ENCODE peak calls at places on chromosomes 5 and 9, in four cellular contexts. S is ascending aorta; M is right atrium auricular region; C is CD8-positive, alpha-beta T cell. Q is an unnamed sample.
A peak's percentile ranks its signal among the peaks of the same experiment; 100 is the strongest.

GRCh38 chr5:134171972-134172371 is 4.8 kb downstream of the SKP1 start:
- DNase-seq in S (no peak), M (no peak), C (no peak), Q (no peak)

GRCh38 chr5:79263290-79263689 is 27.4 kb downstream of the JMY start:
- DNase-seq in S (no peak), M (no peak), C (no peak), Q (no peak)

GRCh38 chr9:109401169-109401989 is 80.5 kb upstream of the EPB41L4B start:
- DNase-seq in S (no peak), M (no peak), C (no peak), Q (no peak)

GRCh38 chr5:125125031-125125823 is 378.8 kb upstream of the ZNF608 start:
- DNase-seq in S (no peak), M (no peak), C (no peak), Q (no peak)

GRCh38 chr5:131423056-131423455 is 159.2 kb downstream of the CDC42SE2 start:
- DNase-seq in S (no peak), M (no peak), C (no peak), Q (no peak)

GRCh38 chr9:101443358-101443757 is 7.8 kb upstream of the ALDOB start:
- DNase-seq in S (no peak), M (peak; percentile 70), C (no peak), Q (no peak)

GRCh38 chr5:26942481-26942880 is 95.9 kb downstream of the CDH9 start:
- DNase-seq in S (no peak), M (no peak), C (no peak), Q (no peak)

GRCh38 chr9:107019216-107019615 is 156.2 kb downstream of the ZNF462 start:
- DNase-seq in S (no peak), M (no peak), C (no peak), Q (no peak)

GRCh38 chr5:135821061-135821781 is 13.2 kb upstream of the SLC25A48 start:
- DNase-seq in S (no peak), M (no peak), C (no peak), Q (no peak)

GRCh38 chr5:31563216-31563615 is 31.1 kb downstream of the C5orf22 start:
- DNase-seq in S (no peak), M (no peak), C (no peak), Q (no peak)

GRCh38 chr5:19322716-19323485 is 665.1 kb downstream of the CDH18 start:
- DNase-seq in S (no peak), M (no peak), C (no peak), Q (no peak)

GRCh38 chr5:104513194-104513602 is 950.6 kb upstream of the NUDT12 start:
- DNase-seq in S (no peak), M (no peak), C (no peak), Q (no peak)

GRCh38 chr5:155029240-155029639 is 15.7 kb downstream of the KIF4B start:
- DNase-seq in S (no peak), M (no peak), C (no peak), Q (no peak)

GRCh38 chr9:114138537-114138936 is 16.8 kb upstream of the COL27A1 start:
- DNase-seq in S (peak; percentile 73), M (no peak), C (no peak), Q (no peak)

GRCh38 chr5:57681942-57682341 is 199.3 kb upstream of the ACTBL2 start:
- DNase-seq in S (no peak), M (no peak), C (no peak), Q (no peak)

GRCh38 chr9:138013836-138014569 is 136.4 kb downstream of the CACNA1B start:
- DNase-seq in S (peak; percentile 55), M (no peak), C (no peak), Q (no peak)

GRCh38 chr5:61010759-61011460 is 65.9 kb downstream of the NDUFAF2 start:
- DNase-seq in S (no peak), M (no peak), C (no peak), Q (no peak)

GRCh38 chr5:171416160-171417049 is 3.0 kb upstream of the FGF18 start:
- DNase-seq in S (no peak), M (no peak), C (no peak), Q (no peak)

GRCh38 chr9:73157811-73158210 is 6.1 kb downstream of the ANXA1 start:
- DNase-seq in S (no peak), M (no peak), C (no peak), Q (no peak)

GRCh38 chr9:134641173-134641985 is at the start of gene COL5A1:
- DNase-seq in S (peak; percentile 95), M (peak; percentile 91), C (peak; percentile 44), Q (peak; percentile 54)

GRCh38 chr5:141695627-141696180 is 13.7 kb upstream of the ARAP3 start:
- DNase-seq in S (no peak), M (no peak), C (no peak), Q (no peak)

GRCh38 chr5:69129413-69129812 is 35.6 kb downstream of the SLC30A5 start:
- DNase-seq in S (no peak), M (no peak), C (no peak), Q (no peak)

GRCh38 chr5:2917093-2917492 is 165.6 kb upstream of the IRX2 start:
- DNase-seq in S (no peak), M (peak; percentile 26), C (no peak), Q (no peak)
- H3K9me3 ChIP-seq in S (no peaks in the 10 kb centered on the region), M (peaks cover under 1% of the 10 kb centered on the region), C (no peaks in the 10 kb centered on the region), Q (no peaks in the 10 kb centered on the region)

GRCh38 chr9:89811356-89811755 is 206.5 kb downstream of the GADD45G start:
- DNase-seq in S (no peak), M (no peak), C (no peak), Q (no peak)

GRCh38 chr9:89808801-89809200 is 204.0 kb downstream of the GADD45G start:
- DNase-seq in S (no peak), M (no peak), C (no peak), Q (no peak)

GRCh38 chr9:89812556-89813181 is 207.9 kb downstream of the GADD45G start:
- DNase-seq in S (peak; percentile 49), M (peak; percentile 50), C (no peak), Q (no peak)

GRCh38 chr9:89811896-89812450 is 207.2 kb downstream of the GADD45G start:
- DNase-seq in S (no peak), M (no peak), C (no peak), Q (no peak)

DNA sequence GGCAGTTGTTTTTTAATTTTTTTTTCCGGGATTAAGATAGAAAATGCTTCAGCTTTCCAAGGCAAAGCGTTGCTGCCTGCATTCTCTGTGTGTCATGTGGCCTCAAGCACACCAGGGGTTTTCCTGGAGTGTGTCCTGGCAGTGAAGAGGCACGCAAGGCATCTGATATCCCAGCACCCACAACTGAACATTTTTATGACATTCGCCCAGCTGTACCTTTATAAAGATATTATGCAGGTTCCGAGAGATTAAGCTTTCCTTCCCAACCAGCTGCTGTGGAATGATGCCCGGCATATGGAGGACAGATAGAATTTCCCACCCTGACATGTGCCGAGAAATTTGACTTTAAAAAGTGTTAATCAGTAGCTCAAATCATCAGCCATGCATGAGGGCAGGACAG is 205.6 kb downstream of the GADD45G start:
- DNase-seq in S (no peak), M (no peak), C (no peak), Q (no peak)
- H3K27ac ChIP-seq in S (no peak overlapping the region), M (no peak overlapping the region), C (no peak overlapping the region), Q (no peak overlapping the region)

GRCh38 chr9:40913928-40914673 is 214.4 kb downstream of the FOXD4L6 start:
- DNase-seq in S (no peak), M (no peak), C (no peak), Q (no peak)

GRCh38 chr9:40911647-40912046 is 216.8 kb downstream of the FOXD4L6 start:
- DNase-seq in S (no peak), M (no peak), C (no peak), Q (no peak)

GRCh38 chr9:40907657-40908624 is 220.5 kb downstream of the FOXD4L6 start:
- DNase-seq in S (no peak), M (no peak), C (no peak), Q (no peak)

GRCh38 chr9:40913096-40913719 is 215.3 kb downstream of the FOXD4L6 start:
- DNase-seq in S (no peak), M (no peak), C (no peak), Q (no peak)

DNA sequence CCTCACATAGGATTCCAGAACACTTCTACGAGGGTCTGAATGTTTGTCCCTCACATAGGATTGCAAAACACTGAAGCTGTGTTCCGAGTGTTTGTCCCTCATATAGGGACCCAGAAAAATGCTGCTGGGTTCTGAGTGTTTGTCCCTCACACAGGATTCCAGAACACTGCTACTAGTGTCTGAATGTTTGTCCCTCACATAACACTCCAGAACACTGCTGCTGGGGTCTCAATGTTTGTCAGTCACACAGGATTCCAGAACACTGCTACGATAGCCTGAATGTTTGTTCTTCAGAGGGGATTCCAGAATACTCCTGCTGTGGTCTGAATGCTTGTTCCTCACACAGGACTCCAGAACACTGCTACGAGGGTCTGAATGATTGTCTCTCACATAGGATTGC is 218.7 kb downstream of the FOXD4L6 start:
- DNase-seq in S (no peak), M (no peak), C (no peak), Q (no peak)
- H3K9me3 ChIP-seq in S (peaks cover 100% of the 10 kb centered on the region), M (peaks cover 100% of the 10 kb centered on the region), C (peaks cover 67% of the 10 kb centered on the region), Q (peaks cover 97% of the 10 kb centered on the region)

GRCh38 chr9:94870465-94870792 is 143.9 kb downstream of the AOPEP start:
- DNase-seq in S (no peak), M (no peak), C (no peak), Q (no peak)

GRCh38 chr9:94872921-94873511 is 146.5 kb downstream of the AOPEP start:
- DNase-seq in S (no peak), M (no peak), C (no peak), Q (no peak)

GRCh38 chr9:94869415-94869838 is 142.9 kb downstream of the AOPEP start:
- DNase-seq in S (no peak), M (no peak), C (no peak), Q (no peak)

GRCh38 chr9:94868462-94868861 is 142.0 kb downstream of the AOPEP start:
- DNase-seq in S (no peak), M (no peak), C (no peak), Q (no peak)

DNA sequence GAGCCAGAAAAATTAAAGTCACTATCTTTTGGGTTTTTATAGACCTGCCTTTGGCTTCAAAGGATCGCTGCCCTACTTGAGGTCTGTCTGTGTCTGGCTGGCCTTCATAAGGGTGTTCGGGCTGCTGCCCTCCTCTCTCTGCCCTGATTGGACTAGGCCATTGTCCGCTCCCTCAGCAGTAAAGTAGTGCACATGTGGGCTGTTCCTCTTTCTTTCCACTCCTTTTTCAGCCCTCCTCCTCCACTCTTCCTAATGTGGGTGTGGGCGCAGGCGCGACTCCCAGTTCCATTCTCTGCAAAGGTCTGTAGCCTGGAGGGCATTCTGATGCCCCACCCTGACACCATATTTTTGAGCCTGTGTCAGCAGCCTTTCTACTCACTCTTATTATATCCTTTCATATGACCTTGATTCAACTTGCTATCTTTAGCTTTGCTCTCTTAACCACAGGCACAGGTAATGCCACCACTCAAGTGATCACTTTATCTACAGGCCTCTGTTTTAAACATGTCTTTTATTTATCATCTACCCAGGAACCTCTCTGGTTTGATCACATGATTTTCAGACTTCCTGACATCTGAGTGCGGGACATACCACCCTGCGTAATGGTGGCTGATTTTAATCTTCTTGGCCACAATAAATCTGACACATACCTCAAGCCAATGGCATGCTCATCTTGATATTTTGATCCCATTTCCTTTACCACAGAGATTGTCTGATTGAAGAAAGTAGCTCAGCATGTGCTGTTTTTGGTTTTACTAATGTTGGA is 144.5 kb downstream of the AOPEP start:
- DNase-seq in S (no peak), M (no peak), C (peak; percentile 47), Q (peak; percentile 25)
- H3K27ac ChIP-seq in S (peak overlapping the region; percentile 58), M (peak overlapping the region; percentile 79), C (peak overlapping the region; percentile 26), Q (peak overlapping the region; percentile 42)